ENCODE peak calls at places on chromosomes 2 and 18, in four cellular contexts. B is H9, P is IMR-90, I is mesenchymal stem cell. M is an unnamed sample.

GRCh38 chr18:48711651-48712486 is 173.0 kb downstream of the CTIF start:
- DNase-seq in B (peak; percentile 51), P (peak; percentile 49), I (peak; percentile 68), M (peak; percentile 83)

GRCh38 chr18:51559198-51559901 is 361.9 kb upstream of the MEX3C start:
- DNase-seq in B (no peak), P (no peak), I (no peak), M (peak; percentile 71)

GRCh38 chr2:119645173-119645846 is 33.7 kb upstream of the TMEM177 start:
- DNase-seq in I (no peak), P (peak; percentile 41), B (no peak), M (no peak)

GRCh38 chr18:33821503-33821902 is 243.5 kb downstream of the ASXL3 start:
- DNase-seq in P (peak; percentile 66), B (no peak), I (peak; percentile 46), M (no peak)

GRCh38 chr2:83394134-83394965 is 1064.7 kb downstream of the SUCLG1 start:
- DNase-seq in B (no peak), P (no peak), I (no peak), M (no peak)

GRCh38 chr18:42635378-42636048 is 480.0 kb downstream of the RIT2 start:
- DNase-seq in P (no peak), I (no peak), B (peak; percentile 32), M (peak; percentile 72)

GRCh38 chr18:74478316-74478715 is 17.8 kb upstream of the CNDP2 start:
- DNase-seq in P (no peak), B (no peak), I (no peak), M (no peak)

GRCh38 chr18:63438181-63438580 is 15.9 kb upstream of the VPS4B start:
- DNase-seq in B (no peak), I (no peak), P (no peak), M (no peak)

GRCh38 chr2:240966906-240967680 is 31.3 kb upstream of the SNED1 start:
- DNase-seq in I (no peak), B (peak; percentile 54), P (no peak), M (no peak)

GRCh38 chr2:174166261-174166660 is 82.1 kb downstream of the OLA1 start:
- DNase-seq in I (no peak), P (no peak), B (no peak), M (no peak)

GRCh38 chr18:79259218-79259617 is 136.5 kb upstream of the NFATC1 start:
- DNase-seq in P (no peak), I (no peak), B (no peak), M (no peak)

GRCh38 chr2:134301099-134301970 is 47.5 kb downstream of the MGAT5 start:
- DNase-seq in B (no peak), P (peak; percentile 70), I (peak; percentile 64), M (no peak)

GRCh38 chr2:133158024-133158423 is 410.2 kb downstream of the NCKAP5 start:
- DNase-seq in I (no peak), B (no peak), P (no peak), M (no peak)

GRCh38 chr2:108620656-108621055 is 86.4 kb downstream of the LIMS1 start:
- DNase-seq in B (no peak), I (no peak), P (no peak), M (no peak)

GRCh38 chr2:111226797-111227700 is 106.3 kb downstream of the BCL2L11 start:
- DNase-seq in B (no peak), P (peak; percentile 37), I (peak; percentile 18), M (no peak)

GRCh38 chr2:29106980-29107388 is 8.2 kb upstream of the CLIP4 start:
- DNase-seq in P (peak; percentile 72), B (no peak), I (peak; percentile 83), M (no peak)

GRCh38 chr2:73611867-73612266 is 30.4 kb downstream of the NAT8 start:
- DNase-seq in B (no peak), P (peak; percentile 31), I (peak; percentile 3), M (no peak)

GRCh38 chr18:50659091-50660003 is 99.5 kb downstream of the MAPK4 start:
- DNase-seq in P (peak; percentile 5), B (no peak), I (no peak), M (peak; percentile 44)

GRCh38 chr18:69985239-69985638 is 37.6 kb upstream of the CD226 start:
- DNase-seq in I (no peak), B (peak; percentile 57), P (no peak), M (peak; percentile 49)

GRCh38 chr2:8642332-8643078 is 39.4 kb upstream of the ID2 start:
- DNase-seq in B (no peak), P (no peak), I (no peak), M (peak; percentile 7)
- H3K4ac ChIP-seq in B (no peak overlapping the region), P (no peak overlapping the region), I (no peak overlapping the region), M (no peak overlapping the region)

DNA sequence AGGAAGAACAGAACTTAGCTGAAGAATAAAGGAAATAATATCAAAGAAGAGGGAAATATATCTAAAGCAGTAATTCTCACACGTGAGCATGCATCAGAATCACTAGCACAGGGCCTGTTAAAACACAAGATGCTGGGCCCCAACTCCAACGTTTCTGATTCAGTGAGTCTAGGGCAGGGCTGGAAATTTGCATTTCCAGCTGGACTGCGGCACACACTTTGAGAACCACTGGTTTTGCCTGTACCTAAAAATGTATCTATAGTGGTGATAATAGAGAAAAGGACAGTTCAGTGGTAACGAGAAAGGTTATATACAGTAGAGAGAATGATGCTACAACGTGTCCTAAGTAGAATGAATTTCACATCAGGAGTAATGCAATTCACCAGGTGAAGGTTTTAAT is 11.2 kb downstream of the REV1 start:
- DNase-seq in P (no peak), I (no peak), B (no peak), M (no peak)
- H3K4ac ChIP-seq in P (no peak overlapping the region), I (no peak overlapping the region), B (no peak overlapping the region), M (no peak overlapping the region)

GRCh38 chr2:46325178-46325928 is 28.1 kb downstream of the EPAS1 start:
- DNase-seq in I (peak; percentile 76), P (peak; percentile 60), B (no peak), M (no peak)
- H3K4ac ChIP-seq in I (no peak overlapping the region), P (no peak overlapping the region), B (no peak overlapping the region), M (no peak overlapping the region)

DNA sequence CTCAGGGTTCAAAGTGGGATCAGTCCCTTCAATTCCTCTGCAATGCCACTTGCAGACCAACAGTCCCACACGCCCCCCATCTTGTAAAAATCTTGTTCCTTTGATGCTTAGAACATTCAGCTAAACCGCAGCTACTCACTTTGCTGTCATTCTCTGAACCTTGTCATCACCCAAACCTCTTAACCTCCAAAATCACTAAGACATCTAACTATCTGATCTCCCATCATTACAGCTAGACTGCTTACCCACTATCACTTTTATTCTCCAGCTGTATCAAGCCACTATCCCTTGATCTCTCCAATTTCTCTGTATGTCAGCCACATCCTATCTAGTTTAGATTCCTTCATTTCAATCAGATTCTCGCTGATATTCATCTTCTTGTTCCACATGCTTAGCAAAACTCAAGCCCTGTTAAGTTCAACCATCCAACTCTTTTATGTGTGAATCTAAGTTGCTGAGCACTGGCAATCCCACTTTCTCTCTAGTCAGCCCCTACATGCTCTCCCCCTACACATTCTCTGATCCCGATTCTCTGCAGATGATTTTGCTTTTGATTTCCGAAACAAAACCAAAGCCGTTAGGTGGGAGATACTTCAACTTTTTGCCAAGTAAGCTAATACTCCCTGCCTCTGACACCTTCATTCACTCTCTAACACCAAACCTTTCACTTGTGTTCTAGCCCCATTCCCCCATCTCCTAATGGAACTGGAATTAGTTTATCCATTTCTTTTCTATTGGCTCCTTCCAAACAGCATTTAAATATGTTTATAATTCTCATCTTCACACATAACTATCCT is 4.6 kb downstream of the GTF3C2 start:
- DNase-seq in P (no peak), B (no peak), I (no peak), M (no peak)
- H3K4ac ChIP-seq in P (no peak overlapping the region), B (no peak overlapping the region), I (no peak overlapping the region), M (no peak overlapping the region)

DNA sequence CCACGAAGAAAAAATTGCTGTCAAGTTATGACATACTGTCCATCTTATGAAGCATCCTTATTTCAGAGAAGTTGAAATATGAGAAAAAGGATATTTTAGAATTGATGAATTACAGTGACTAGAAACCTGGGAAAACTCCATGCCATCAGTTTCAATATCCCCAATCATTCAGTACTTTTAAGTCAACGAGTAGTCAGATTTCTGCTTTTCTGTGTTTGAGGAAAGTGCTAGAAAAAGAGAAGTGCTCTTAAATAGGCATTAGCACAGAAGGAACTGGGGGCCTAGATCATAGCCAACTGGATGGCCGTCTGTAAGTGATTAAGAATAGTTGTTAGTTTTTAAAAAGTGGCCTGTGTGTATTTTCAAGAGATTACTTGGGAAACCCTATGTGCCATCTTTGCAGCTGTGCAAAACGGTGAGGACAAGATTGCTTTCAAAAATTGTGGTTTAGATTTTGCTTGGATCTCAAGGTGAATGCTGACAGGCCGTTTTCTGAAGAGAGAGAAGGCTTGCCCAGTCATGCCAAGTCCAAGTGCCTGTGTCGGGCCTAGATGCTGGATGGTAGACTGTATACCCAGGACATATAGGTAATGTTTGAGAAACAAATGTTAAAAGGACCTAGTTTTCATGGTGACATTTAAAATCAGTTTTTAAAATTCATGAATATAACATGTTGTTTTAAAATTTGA is 5.1 kb downstream of the NEDD4L start:
- DNase-seq in I (no peak), P (no peak), B (no peak), M (no peak)
- H3K4ac ChIP-seq in I (no peak overlapping the region), P (no peak overlapping the region), B (no peak overlapping the region), M (no peak overlapping the region)